ENCODE peak calls at places on chromosomes 13 and 19, in ten cellular contexts. C is gastrocnemius medialis; S is cardiac fibroblast; Q is HT1080; H is activated gamma-delta T cell treated with anti-CD3 and anti-CD28 coated beads, Interleukin-2, amount 50 U/mL, for 16 hours; Z is fibroblast of mammary gland; D is epithelial cell of proximal tubule; Y is head of caudate nucleus; I is IMR-90; X is activated T-helper 1 cell treated with anti-CD3 and anti-CD28 coated beads, Interleukin-12 subunit alpha, Interleukin-12 subunit beta, Interleukin-2, Interleukin-4 antibody, amounts not matched to agents 30 ng/mL and 10 ng/mL and 1 ng/mL, durations not matched to agents 14 hours and 24 hours and 36 hours. P is an unnamed sample.

GRCh38 chr19:45645068-45645630 is 6.0 kb upstream of the EML2 start:
- DNase-seq in C (no peak), X (no peak), Z (no peak), I (no peak), H (no peak), Q (no peak), Y (no peak), D (no peak), S (no peak), P (no peak)

GRCh38 chr13:111789420-111789819 is 277.5 kb upstream of the SOX1 start:
- DNase-seq in Y (no peak), Q (no peak), C (no peak), D (no peak), I (no peak), H (no peak), X (no peak), S (no peak), Z (no peak), P (no peak)

GRCh38 chr19:15995536-15995935 is 46.7 kb downstream of the OR10H4 start:
- DNase-seq in I (no peak), Z (no peak), Y (no peak), C (no peak), H (no peak), Q (no peak), S (peak), D (no peak), X (no peak), P (no peak)

GRCh38 chr19:6564393-6564792 is 26.6 kb downstream of the CD70 start:
- DNase-seq in S (peak), Z (peak), X (no peak), H (no peak), Y (no peak), I (no peak), Q (peak), C (no peak), D (no peak), P (no peak)

GRCh38 chr13:41722684-41723083 is 238.2 kb downstream of the VWA8 start:
- DNase-seq in S (no peak), Y (no peak), Q (no peak), D (no peak), H (no peak), C (no peak), Z (no peak), I (no peak), X (no peak), P (no peak)

GRCh38 chr13:98039261-98039660 is 85.8 kb downstream of the IPO5 start:
- DNase-seq in C (no peak), I (no peak), H (no peak), S (no peak), Y (no peak), D (no peak), Z (no peak), X (no peak), Q (no peak), P (no peak)

GRCh38 chr19:485122-485521 is 11.2 kb upstream of the MADCAM1 start:
- DNase-seq in D (no peak), H (no peak), S (no peak), Q (no peak), C (no peak), I (no peak), Y (no peak), Z (no peak), X (no peak), P (no peak)

GRCh38 chr19:51131780-51132680 is 7.3 kb downstream of the SIGLEC9 start:
- DNase-seq in D (no peak), H (peak), Z (peak), S (peak), Y (no peak), X (no peak), I (peak), Q (peak), C (peak), P (peak)

GRCh38 chr13:76711515-76712182 is 174.6 kb downstream of the KCTD12 start:
- DNase-seq in I (peak), X (no peak), Q (peak), Y (no peak), Z (peak), S (peak), C (peak), H (no peak), D (no peak), P (peak)

GRCh38 chr13:27619093-27619705 is 1.1 kb downstream of the LNX2 start:
- DNase-seq in I (peak), X (no peak), Q (no peak), C (no peak), H (no peak), S (peak), D (no peak), Y (no peak), Z (peak), P (no peak)

GRCh38 chr13:75178436-75178835 is 303.5 kb downstream of the TBC1D4 start:
- DNase-seq in D (peak), H (no peak), C (no peak), I (no peak), S (no peak), Q (no peak), X (no peak), Z (no peak), Y (no peak), P (no peak)

GRCh38 chr13:31797154-31797775 is 57.9 kb downstream of the RXFP2 start:
- DNase-seq in S (peak), X (no peak), I (peak), Z (peak), C (no peak), H (no peak), Q (peak), Y (no peak), D (no peak), P (no peak)

GRCh38 chr19:16266586-16266942 is 58.1 kb upstream of the KLF2 start:
- DNase-seq in C (no peak), I (no peak), H (peak), Q (no peak), D (no peak), Y (no peak), X (peak), S (no peak), Z (no peak), P (no peak)

GRCh38 chr19:55670280-55671053 is 4.6 kb upstream of the EPN1 start:
- DNase-seq in X (no peak), S (no peak), H (no peak), Q (no peak), I (peak), C (no peak), Y (no peak), D (no peak), Z (no peak), P (peak)

GRCh38 chr13:95880346-95880745 is 172.9 kb downstream of the UGGT2 start:
- DNase-seq in X (no peak), I (peak), Y (no peak), D (no peak), S (no peak), Z (no peak), C (no peak), H (no peak), Q (no peak), P (no peak)

GRCh38 chr13:99908129-99908805 is 63.3 kb downstream of the ZIC5 start:
- DNase-seq in Z (no peak), D (no peak), H (no peak), X (no peak), Q (no peak), Y (no peak), S (no peak), I (no peak), C (no peak), P (no peak)

GRCh38 chr13:77696006-77696862 is 1.3 kb upstream of the SLAIN1 start:
- DNase-seq in H (no peak), Q (no peak), D (no peak), S (no peak), X (no peak), Y (peak), C (no peak), Z (no peak), I (no peak), P (no peak)

GRCh38 chr19:39403331-39404312 is 3.0 kb upstream of the ZFP36 start:
- DNase-seq in Q (peak), Y (peak), D (peak), Z (peak), H (peak), X (peak), S (peak), C (peak), I (peak), P (peak)

GRCh38 chr19:1420590-1420989 is 13.2 kb downstream of the DAZAP1 start:
- DNase-seq in I (no peak), Y (no peak), Z (no peak), H (no peak), D (no peak), C (no peak), Q (no peak), S (no peak), X (no peak), P (no peak)

GRCh38 chr19:13301627-13302334 is 151.6 kb downstream of the IER2 start:
- DNase-seq in D (no peak), Y (no peak), Z (no peak), C (no peak), X (no peak), I (no peak), Q (no peak), H (no peak), S (no peak), P (no peak)

GRCh38 chr13:61151062-61151461 is 264.6 kb downstream of the PCDH20 start:
- DNase-seq in C (no peak), Z (no peak), Q (no peak), Y (no peak), S (no peak), X (no peak), D (no peak), H (no peak), I (no peak), P (no peak)

GRCh38 chr19:38547446-38547845 is 70.3 kb downstream of the MAP4K1 start:
- DNase-seq in Y (no peak), C (no peak), S (no peak), D (no peak), X (no peak), H (no peak), Z (no peak), I (no peak), Q (no peak), P (no peak)

GRCh38 chr13:114021464-114022308 is 47.8 kb upstream of the C13orf46 start:
- DNase-seq in D (no peak), Y (no peak), I (no peak), Z (no peak), X (no peak), H (no peak), C (no peak), S (no peak), Q (no peak), P (no peak)

GRCh38 chr19:51660975-51661600 is 14.5 kb upstream of the SIGLEC14 start:
- DNase-seq in Q (peak), Z (peak), I (peak), Y (peak), D (peak), S (peak), X (no peak), H (peak), C (no peak), P (no peak)

GRCh38 chr19:29263305-29264080 is 50.5 kb upstream of the UQCRFS1 start:
- DNase-seq in Q (peak), I (peak), Z (peak), H (peak), D (no peak), C (peak), Y (no peak), X (peak), S (peak), P (peak)

GRCh38 chr19:46716013-46716671 is 772 bp downstream of the PRKD2 start:
- DNase-seq in I (no peak), Q (no peak), Y (no peak), X (no peak), S (no peak), H (no peak), D (no peak), C (no peak), Z (no peak), P (no peak)

GRCh38 chr13:109785141-109785891 is 1.1 kb downstream of the IRS2 start:
- DNase-seq in X (no peak), Q (peak), S (peak), C (peak), I (peak), H (no peak), Z (peak), Y (peak), D (no peak), P (no peak)

GRCh38 chr19:35908977-35909683 is 1.0 kb upstream of the TYROBP start:
- DNase-seq in S (no peak), C (peak), X (no peak), Y (peak), Q (no peak), H (no peak), D (no peak), Z (no peak), I (no peak), P (peak)

GRCh38 chr13:78709028-78709427 is 50.1 kb upstream of the OBI1 start:
- DNase-seq in Q (peak), I (no peak), S (peak), Z (no peak), Y (no peak), X (no peak), D (no peak), H (no peak), C (no peak), P (no peak)

GRCh38 chr19:9936151-9937000 is at the start of gene OLFM2:
- DNase-seq in H (no peak), Y (peak), C (no peak), X (no peak), Z (no peak), I (no peak), D (no peak), S (no peak), Q (no peak), P (no peak)

GRCh38 chr13:27607125-27607524 is 13.2 kb downstream of the LNX2 start:
- DNase-seq in Y (no peak), S (peak), H (no peak), C (peak), Q (peak), X (no peak), D (peak), Z (peak), I (peak), P (no peak)

GRCh38 chr13:54787754-54788153 is 1759.1 kb downstream of the OLFM4 start:
- DNase-seq in S (no peak), Y (no peak), H (no peak), D (no peak), Q (no peak), I (no peak), Z (no peak), C (no peak), X (no peak), P (no peak)

GRCh38 chr19:1235625-1236538 is 1.9 kb downstream of the CBARP start:
- DNase-seq in D (no peak), H (no peak), C (no peak), Q (peak), I (peak), X (no peak), Z (peak), Y (peak), S (peak), P (no peak)

GRCh38 chr13:64688893-64689677 is 2541.1 kb downstream of the PCDH9 start:
- DNase-seq in H (no peak), X (no peak), Z (no peak), Y (no peak), I (peak), C (no peak), S (peak), Q (peak), D (no peak), P (no peak)

GRCh38 chr19:10442698-10443097 is 22.4 kb downstream of the PDE4A start:
- DNase-seq in S (no peak), Z (no peak), X (no peak), Y (no peak), H (no peak), D (no peak), I (no peak), C (no peak), Q (no peak), P (no peak)

GRCh38 chr19:6812612-6813011 is 40.1 kb downstream of the VAV1 start:
- DNase-seq in D (no peak), Z (no peak), S (no peak), Y (no peak), Q (no peak), C (no peak), I (no peak), X (no peak), H (no peak), P (no peak)

P was measured in right atrium auricular region.